ENCODE peak calls at places on chromosomes 16 and 17, in four cellular contexts. Q is right atrium auricular region, A is A549, T is PC-3. K is an unnamed sample.

GRCh38 chr16:56910654-56911539 is 21.0 kb upstream of the HERPUD1 start:
- DNase-seq in A (no peak), T (peak), Q (peak), K (no peak)

GRCh38 chr17:57998234-57998746 is 8.8 kb downstream of the SRSF1 start:
- DNase-seq in Q (no peak), A (no peak), T (no peak), K (no peak)

GRCh38 chr17:57369509-57369945 is 113.2 kb downstream of the MSI2 start:
- DNase-seq in A (no peak), Q (no peak), T (peak), K (no peak)

GRCh38 chr16:74577882-74578366 is 29.0 kb downstream of the GLG1 start:
- DNase-seq in Q (no peak), T (peak), A (no peak), K (no peak)

GRCh38 chr16:77833906-77834599 is 45.7 kb downstream of the VAT1L start:
- DNase-seq in A (no peak), Q (no peak), T (no peak), K (no peak)

GRCh38 chr16:24871891-24872290 is 26.1 kb downstream of the SLC5A11 start:
- DNase-seq in Q (no peak), A (no peak), T (no peak), K (no peak)

GRCh38 chr16:73405851-73406250 is 357.9 kb upstream of the ZFHX3 start:
- DNase-seq in Q (no peak), A (no peak), T (no peak), K (no peak)

GRCh38 chr16:88387177-88387576 is 4.4 kb downstream of the ZNF469 start:
- DNase-seq in Q (no peak), A (no peak), T (no peak), K (no peak)

GRCh38 chr17:44904001-44904984 is 5.0 kb upstream of the EFTUD2 start:
- DNase-seq in Q (no peak), A (no peak), T (no peak), K (peak)

GRCh38 chr16:27020031-27020430 is 46.7 kb upstream of the C16orf82 start:
- DNase-seq in T (no peak), A (no peak), Q (no peak), K (no peak)

GRCh38 chr17:69560987-69561441 is 146.5 kb downstream of the MAP2K6 start:
- DNase-seq in A (no peak), T (peak), Q (no peak), K (no peak)

GRCh38 chr17:14790518-14790917 is 474.6 kb downstream of the PMP22 start:
- DNase-seq in A (no peak), T (no peak), Q (no peak), K (no peak)

GRCh38 chr16:85569615-85570212 is 43.4 kb upstream of the GSE1 start:
- DNase-seq in A (no peak), Q (no peak), T (peak), K (no peak)

GRCh38 chr16:46745594-46745993 is 2.5 kb downstream of the MYLK3 start:
- DNase-seq in Q (no peak), A (no peak), T (no peak), K (peak)

GRCh38 chr17:43003542-43004172 is 2.9 kb upstream of the IFI35 start:
- DNase-seq in T (peak), Q (no peak), A (peak), K (no peak)

GRCh38 chr16:60274431-60275017 is 1540.4 kb upstream of the GOT2 start:
- DNase-seq in Q (no peak), T (no peak), A (no peak), K (no peak)

GRCh38 chr16:30113711-30114333 is 485 bp upstream of the GDPD3 start:
- DNase-seq in A (no peak), T (no peak), Q (no peak), K (no peak)

GRCh38 chr17:30415491-30415890 is 36.8 kb downstream of the CPD start:
- DNase-seq in T (no peak), Q (no peak), A (no peak), K (no peak)

GRCh38 chr17:45784583-45785372 is 658 bp downstream of the CRHR1 start:
- DNase-seq in Q (no peak), A (no peak), T (peak), K (no peak)

GRCh38 chr16:56734429-56734828 is 4.5 kb downstream of the NUP93 start:
- DNase-seq in A (no peak), Q (no peak), T (no peak), K (no peak)

GRCh38 chr17:44842748-44843147 is 4.9 kb upstream of the HIGD1B start:
- DNase-seq in A (no peak), Q (no peak), T (no peak), K (no peak)

GRCh38 chr16:13554643-13555042 is 365.3 kb upstream of the ERCC4 start:
- DNase-seq in T (no peak), A (no peak), Q (no peak), K (no peak)

GRCh38 chr17:40554646-40555295 is 10.5 kb downstream of the CCR7 start:
- DNase-seq in A (no peak), Q (peak), T (no peak), K (peak)

GRCh38 chr16:89026121-89026612 is 49.2 kb upstream of the CBFA2T3 start:
- DNase-seq in A (no peak), Q (no peak), T (peak), K (no peak)

GRCh38 chr16:55480228-55480655 is 1.2 kb downstream of the MMP2 start:
- DNase-seq in T (peak), A (no peak), Q (peak), K (peak)

GRCh38 chr16:6725634-6726331 is 606.9 kb upstream of the RBFOX1 start:
- DNase-seq in Q (no peak), A (peak), T (peak), K (no peak)

GRCh38 chr17:40339068-40339699 is 25.4 kb downstream of the GJD3 start:
- DNase-seq in T (no peak), A (no peak), Q (no peak), K (no peak)

GRCh38 chr16:89574681-89575246 is 794 bp upstream of the CPNE7 start:
- DNase-seq in Q (no peak), A (peak), T (peak), K (no peak)

GRCh38 chr17:9271989-9272388 is 250.7 kb downstream of the NTN1 start:
- DNase-seq in Q (no peak), A (no peak), T (no peak), K (no peak)

GRCh38 chr17:68771867-68772515 is 170.8 kb upstream of the FAM20A start:
- DNase-seq in Q (no peak), T (peak), A (peak), K (no peak)

GRCh38 chr16:89689142-89689541 is 2.7 kb downstream of the CDK10 start:
- DNase-seq in T (no peak), A (no peak), Q (no peak), K (no peak)

GRCh38 chr17:7217113-7217987 is 2.3 kb downstream of the DLG4 start:
- DNase-seq in A (peak), Q (no peak), T (peak), K (no peak)

GRCh38 chr17:57567278-57567677 is 177.8 kb downstream of the CCDC182 start:
- DNase-seq in A (no peak), T (no peak), Q (no peak), K (no peak)

DNA sequence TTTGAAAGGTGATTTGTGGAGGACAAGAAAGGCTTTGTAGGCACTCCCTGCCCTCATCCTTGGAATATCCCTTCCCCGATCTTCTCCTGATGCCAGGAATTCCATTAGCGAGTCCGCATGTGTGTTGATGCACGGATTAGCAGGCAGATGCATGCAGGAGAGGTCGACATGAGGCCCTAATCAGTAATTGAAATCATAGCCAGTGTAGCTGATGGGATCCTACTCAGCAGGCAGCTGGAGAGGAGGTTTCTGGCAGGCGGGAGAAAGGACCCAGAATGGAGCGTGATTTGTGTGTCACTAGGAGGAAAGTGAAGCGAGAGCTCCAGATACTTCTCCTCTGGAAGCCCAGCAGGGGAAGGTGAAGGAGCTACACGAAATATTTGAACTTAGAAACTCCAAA is 196.3 kb upstream of the CDH11 start:
- DNase-seq in Q (no peak), A (no peak), T (no peak), K (no peak)
- H3K27ac ChIP-seq in Q (no peak), A (no peak), T (no peak), K (no peak)

GRCh38 chr17:73632513-73632912 is 11.7 kb downstream of the SDK2 start:
- DNase-seq in A (no peak), Q (no peak), T (no peak), K (no peak)

GRCh38 chr17:73630531-73630930 is 13.7 kb downstream of the SDK2 start:
- DNase-seq in A (no peak), Q (no peak), T (no peak), K (no peak)

GRCh38 chr17:73625975-73626706 is 18.1 kb downstream of the SDK2 start:
- DNase-seq in T (no peak), Q (no peak), A (no peak), K (no peak)

GRCh38 chr17:73630957-73631595 is 13.2 kb downstream of the SDK2 start:
- DNase-seq in Q (no peak), A (no peak), T (no peak), K (no peak)

GRCh38 chr17:73628642-73629552 is 15.3 kb downstream of the SDK2 start:
- DNase-seq in T (peak), A (no peak), Q (no peak), K (no peak)
- H3K27ac ChIP-seq in T (no peak), A (no peak), Q (no peak), K (no peak)

DNA sequence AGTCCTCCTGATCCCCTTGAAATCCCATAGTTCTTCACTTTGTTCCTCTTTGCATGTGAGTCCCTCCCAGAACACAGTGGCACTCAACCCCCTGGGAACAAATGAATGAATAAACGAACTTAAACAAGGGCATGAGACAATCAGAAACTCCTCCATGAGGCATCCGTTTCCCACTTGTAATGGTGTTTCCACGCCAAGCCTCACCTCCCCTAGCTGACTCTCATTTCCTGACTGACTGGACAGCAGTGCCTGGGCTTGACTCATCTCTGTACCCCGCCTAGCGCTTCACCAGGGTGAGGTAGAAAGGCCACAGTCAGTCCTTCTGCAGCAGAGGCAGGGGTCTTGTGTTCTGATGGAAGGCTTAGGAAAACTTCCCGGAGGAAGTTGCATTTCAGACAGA is 14.2 kb downstream of the KIF1C start:
- DNase-seq in A (no peak), Q (no peak), T (peak), K (peak)
- H3K27ac ChIP-seq in A (no peak), Q (no peak), T (no peak), K (no peak)

GRCh38 chr17:82489851-82490511 is 29.6 kb upstream of the FOXK2 start:
- DNase-seq in T (no peak), A (no peak), Q (no peak), K (no peak)
- H3K27ac ChIP-seq in T (no peak), A (no peak), Q (peak), K (peak)

K was measured in coronary artery.